ENCODE peak calls at places on chromosome 21, in seven cellular contexts. K is AG08395; X is choroid plexus epithelial cell; I is AG10803; W is stimulated activated CD4-positive, alpha-beta T cell treated with anti-CD3 and anti-CD28 coated beads, Interleukin-15, amount 100 ng/mL, for 1 hour; A is EL; V is skeletal muscle cell. D is an unnamed sample.

GRCh38 chr21:45584786-45585185 is 42.5 kb upstream of the SLC19A1 start:
- DNase-seq in K (no peak), X (no peak), W (no peak), V (no peak), A (no peak), I (no peak), D (no peak)

GRCh38 chr21:46229133-46229922 is 754 bp upstream of the LSS start:
- DNase-seq in I (no peak), X (no peak), W (no peak), A (peak), V (no peak), K (no peak), D (no peak)

GRCh38 chr21:41460578-41461527 is 34.8 kb downstream of the MX1 start:
- DNase-seq in W (peak), K (peak), A (peak), I (peak), X (peak), V (peak), D (peak)

GRCh38 chr21:42466700-42467612 is 29.1 kb downstream of the RSPH1 start:
- DNase-seq in K (peak), W (no peak), X (peak), I (peak), A (peak), V (no peak), D (peak)

GRCh38 chr21:8993943-8994639 is 1527.3 kb upstream of the TPTE start:
- DNase-seq in A (no peak), I (no peak), W (no peak), X (no peak), V (no peak), K (no peak), D (no peak)

GRCh38 chr21:31548688-31549087 is 110.8 kb upstream of the SOD1 start:
- DNase-seq in X (no peak), A (no peak), K (no peak), V (no peak), W (no peak), I (no peak), D (no peak)

GRCh38 chr21:42002421-42002958 is 7.7 kb downstream of the ZBTB21 start:
- DNase-seq in K (peak), V (peak), W (peak), X (peak), I (peak), A (peak), D (peak)

GRCh38 chr21:32276671-32277070 is 2.2 kb downstream of the MIS18A start:
- DNase-seq in X (no peak), K (no peak), I (no peak), W (no peak), A (no peak), V (no peak), D (no peak)

GRCh38 chr21:39175154-39175553 is 8.1 kb downstream of the PSMG1 start:
- DNase-seq in V (no peak), A (peak), X (peak), K (peak), W (no peak), I (peak), D (peak)

GRCh38 chr21:46518983-46519583 is 60.4 kb downstream of the DIP2A start:
- DNase-seq in K (no peak), X (peak), V (no peak), W (no peak), A (no peak), I (no peak), D (no peak)

GRCh38 chr21:27674037-27674436 is 707.1 kb upstream of the ADAMTS5 start:
- DNase-seq in W (no peak), I (peak), X (peak), A (peak), K (peak), V (peak), D (peak)

GRCh38 chr21:41630249-41630648 is 122.3 kb upstream of the TMPRSS2 start:
- DNase-seq in K (peak), X (peak), V (peak), W (no peak), I (peak), A (peak), D (peak)

GRCh38 chr21:41777934-41778815 is 11.3 kb upstream of the RIPK4 start:
- DNase-seq in X (peak), V (peak), I (peak), W (no peak), K (peak), A (peak), D (peak)

GRCh38 chr21:38505654-38506523 is 7.6 kb upstream of the ERG start:
- DNase-seq in I (peak), X (peak), K (peak), W (no peak), A (peak), V (no peak), D (peak)

GRCh38 chr21:44455524-44456206 is 355 bp downstream of the LRRC3 start:
- DNase-seq in X (peak), I (peak), K (peak), A (peak), W (peak), V (no peak), D (peak)

GRCh38 chr21:17083084-17083483 is 429.8 kb upstream of the CXADR start:
- DNase-seq in X (no peak), V (no peak), I (no peak), W (no peak), K (no peak), A (no peak), D (no peak)

GRCh38 chr21:43015906-43016540 is 41.7 kb downstream of the PKNOX1 start:
- DNase-seq in V (no peak), K (no peak), A (no peak), I (no peak), X (no peak), W (no peak), D (no peak)

GRCh38 chr21:32278068-32278467 is 781 bp downstream of the MIS18A start:
- DNase-seq in K (no peak), A (peak), W (no peak), X (peak), V (no peak), I (no peak), D (peak)